ENCODE peak calls at places on chromosomes 3 and 15, in six cellular contexts. One of them, this sample, is unnamed.

GRCh38 chr3:155701882-155702465 is 42.9 kb downstream of the PLCH1 start:
- DNase-seq in right cardiac atrium: no peak
- DNase-seq in psoas muscle: no peak
- DNase-seq in stimulated activated CD4-positive, alpha-beta T cell treated with anti-CD3 and anti-CD28 coated beads, Interleukin-1b, Interleukin-23, amount 100 ng/mL, for 4 hours: no peak
- DNase-seq in iPS-NIHi11: peak
- DNase-seq in AML-193: peak
- DNase-seq in this sample: peak

GRCh38 chr3:127953092-127953491 is 38.1 kb downstream of the KBTBD12 start:
- DNase-seq in right cardiac atrium: no peak
- DNase-seq in psoas muscle: no peak
- DNase-seq in stimulated activated CD4-positive, alpha-beta T cell treated with anti-CD3 and anti-CD28 coated beads, Interleukin-1b, Interleukin-23, amount 100 ng/mL, for 4 hours: no peak
- DNase-seq in iPS-NIHi11: no peak
- DNase-seq in AML-193: no peak
- DNase-seq in this sample: no peak

GRCh38 chr3:171309906-171310359 is 150.3 kb downstream of the TNIK start:
- DNase-seq in right cardiac atrium: no peak
- DNase-seq in psoas muscle: no peak
- DNase-seq in stimulated activated CD4-positive, alpha-beta T cell treated with anti-CD3 and anti-CD28 coated beads, Interleukin-1b, Interleukin-23, amount 100 ng/mL, for 4 hours: no peak
- DNase-seq in iPS-NIHi11: no peak
- DNase-seq in AML-193: no peak
- DNase-seq in this sample: no peak

GRCh38 chr3:107604057-107604802 is 81.5 kb downstream of the BBX start:
- DNase-seq in right cardiac atrium: no peak
- DNase-seq in psoas muscle: no peak
- DNase-seq in stimulated activated CD4-positive, alpha-beta T cell treated with anti-CD3 and anti-CD28 coated beads, Interleukin-1b, Interleukin-23, amount 100 ng/mL, for 4 hours: no peak
- DNase-seq in iPS-NIHi11: no peak
- DNase-seq in AML-193: no peak
- DNase-seq in this sample: no peak

GRCh38 chr3:56125358-56126005 is 342.8 kb downstream of the ERC2 start:
- DNase-seq in right cardiac atrium: peak
- DNase-seq in psoas muscle: no peak
- DNase-seq in stimulated activated CD4-positive, alpha-beta T cell treated with anti-CD3 and anti-CD28 coated beads, Interleukin-1b, Interleukin-23, amount 100 ng/mL, for 4 hours: no peak
- DNase-seq in iPS-NIHi11: peak
- DNase-seq in AML-193: no peak
- DNase-seq in this sample: no peak

GRCh38 chr3:9183011-9183410 is 66.4 kb downstream of the SRGAP3 start:
- DNase-seq in right cardiac atrium: no peak
- DNase-seq in psoas muscle: no peak
- DNase-seq in stimulated activated CD4-positive, alpha-beta T cell treated with anti-CD3 and anti-CD28 coated beads, Interleukin-1b, Interleukin-23, amount 100 ng/mL, for 4 hours: no peak
- DNase-seq in iPS-NIHi11: no peak
- DNase-seq in AML-193: no peak
- DNase-seq in this sample: peak

GRCh38 chr15:75753145-75753544 is 40.5 kb upstream of the CSPG4 start:
- DNase-seq in right cardiac atrium: no peak
- DNase-seq in psoas muscle: no peak
- DNase-seq in stimulated activated CD4-positive, alpha-beta T cell treated with anti-CD3 and anti-CD28 coated beads, Interleukin-1b, Interleukin-23, amount 100 ng/mL, for 4 hours: no peak
- DNase-seq in iPS-NIHi11: no peak
- DNase-seq in AML-193: no peak
- DNase-seq in this sample: no peak

GRCh38 chr3:6542795-6543194 is 318.1 kb upstream of the GRM7 start:
- DNase-seq in right cardiac atrium: no peak
- DNase-seq in psoas muscle: no peak
- DNase-seq in stimulated activated CD4-positive, alpha-beta T cell treated with anti-CD3 and anti-CD28 coated beads, Interleukin-1b, Interleukin-23, amount 100 ng/mL, for 4 hours: no peak
- DNase-seq in iPS-NIHi11: no peak
- DNase-seq in AML-193: no peak
- DNase-seq in this sample: no peak

GRCh38 chr15:63135804-63136203 is 14.1 kb downstream of the LACTB start:
- DNase-seq in right cardiac atrium: no peak
- DNase-seq in psoas muscle: no peak
- DNase-seq in stimulated activated CD4-positive, alpha-beta T cell treated with anti-CD3 and anti-CD28 coated beads, Interleukin-1b, Interleukin-23, amount 100 ng/mL, for 4 hours: no peak
- DNase-seq in iPS-NIHi11: no peak
- DNase-seq in AML-193: peak
- DNase-seq in this sample: no peak

GRCh38 chr15:56495050-56495449 is 30.1 kb upstream of the MNS1 start:
- DNase-seq in right cardiac atrium: no peak
- DNase-seq in psoas muscle: no peak
- DNase-seq in stimulated activated CD4-positive, alpha-beta T cell treated with anti-CD3 and anti-CD28 coated beads, Interleukin-1b, Interleukin-23, amount 100 ng/mL, for 4 hours: no peak
- DNase-seq in iPS-NIHi11: no peak
- DNase-seq in AML-193: no peak
- DNase-seq in this sample: no peak

GRCh38 chr3:185401319-185401955 is 38.5 kb downstream of the MAP3K13 start:
- DNase-seq in right cardiac atrium: no peak
- DNase-seq in psoas muscle: no peak
- DNase-seq in stimulated activated CD4-positive, alpha-beta T cell treated with anti-CD3 and anti-CD28 coated beads, Interleukin-1b, Interleukin-23, amount 100 ng/mL, for 4 hours: no peak
- DNase-seq in iPS-NIHi11: no peak
- DNase-seq in AML-193: no peak
- DNase-seq in this sample: no peak

GRCh38 chr3:69082805-69083204 is 1.9 kb upstream of the ARL6IP5 start:
- DNase-seq in right cardiac atrium: peak
- DNase-seq in psoas muscle: no peak
- DNase-seq in stimulated activated CD4-positive, alpha-beta T cell treated with anti-CD3 and anti-CD28 coated beads, Interleukin-1b, Interleukin-23, amount 100 ng/mL, for 4 hours: peak
- DNase-seq in iPS-NIHi11: no peak
- DNase-seq in AML-193: peak
- DNase-seq in this sample: peak

GRCh38 chr15:88704791-88705768 is 66.3 kb downstream of the ISG20 start:
- DNase-seq in right cardiac atrium: peak
- DNase-seq in psoas muscle: peak
- DNase-seq in stimulated activated CD4-positive, alpha-beta T cell treated with anti-CD3 and anti-CD28 coated beads, Interleukin-1b, Interleukin-23, amount 100 ng/mL, for 4 hours: no peak
- DNase-seq in iPS-NIHi11: peak
- DNase-seq in AML-193: no peak
- DNase-seq in this sample: peak

GRCh38 chr15:82176528-82176927 is 86.0 kb downstream of the EFL1 start:
- DNase-seq in right cardiac atrium: no peak
- DNase-seq in psoas muscle: no peak
- DNase-seq in stimulated activated CD4-positive, alpha-beta T cell treated with anti-CD3 and anti-CD28 coated beads, Interleukin-1b, Interleukin-23, amount 100 ng/mL, for 4 hours: no peak
- DNase-seq in iPS-NIHi11: no peak
- DNase-seq in AML-193: no peak
- DNase-seq in this sample: no peak

GRCh38 chr3:98599647-98600411 is 6.4 kb upstream of the CPOX start:
- DNase-seq in right cardiac atrium: no peak
- DNase-seq in psoas muscle: no peak
- DNase-seq in stimulated activated CD4-positive, alpha-beta T cell treated with anti-CD3 and anti-CD28 coated beads, Interleukin-1b, Interleukin-23, amount 100 ng/mL, for 4 hours: no peak
- DNase-seq in iPS-NIHi11: no peak
- DNase-seq in AML-193: peak
- DNase-seq in this sample: no peak

GRCh38 chr3:183701744-183702143 is 4.1 kb downstream of the YEATS2 start:
- DNase-seq in right cardiac atrium: no peak
- DNase-seq in psoas muscle: no peak
- DNase-seq in stimulated activated CD4-positive, alpha-beta T cell treated with anti-CD3 and anti-CD28 coated beads, Interleukin-1b, Interleukin-23, amount 100 ng/mL, for 4 hours: no peak
- DNase-seq in iPS-NIHi11: no peak
- DNase-seq in AML-193: no peak
- DNase-seq in this sample: no peak

GRCh38 chr3:151394611-151395010 is 10.1 kb upstream of the P2RY12 start:
- DNase-seq in right cardiac atrium: no peak
- DNase-seq in psoas muscle: no peak
- DNase-seq in stimulated activated CD4-positive, alpha-beta T cell treated with anti-CD3 and anti-CD28 coated beads, Interleukin-1b, Interleukin-23, amount 100 ng/mL, for 4 hours: no peak
- DNase-seq in iPS-NIHi11: no peak
- DNase-seq in AML-193: no peak
- DNase-seq in this sample: no peak

GRCh38 chr3:133937756-133938601 is 42.3 kb upstream of the RAB6B start:
- DNase-seq in right cardiac atrium: no peak
- DNase-seq in psoas muscle: no peak
- DNase-seq in stimulated activated CD4-positive, alpha-beta T cell treated with anti-CD3 and anti-CD28 coated beads, Interleukin-1b, Interleukin-23, amount 100 ng/mL, for 4 hours: no peak
- DNase-seq in iPS-NIHi11: no peak
- DNase-seq in AML-193: no peak
- DNase-seq in this sample: no peak